ENCODE peak calls at places on chromosome 22, in four cellular contexts. O, H, Z and G are unnamed samples.

GRCh38 chr22:35380013-35380412 is 883 bp upstream of the HMOX1 start:
- DNase-seq in O (no peak), H (no peak), Z (no peak), G (no peak)

GRCh38 chr22:17774206-17774927 is at the start of gene BID:
- DNase-seq in O (no peak), Z (no peak), H (peak; percentile 71), G (peak; percentile 54)

GRCh38 chr22:36465232-36466021 is 16.0 kb downstream of the TXN2 start:
- DNase-seq in Z (no peak), O (peak; percentile 31), H (no peak), G (no peak)

GRCh38 chr22:47210112-47210657 is 447.7 kb downstream of the TBC1D22A start:
- DNase-seq in Z (no peak), O (no peak), H (no peak), G (no peak)

GRCh38 chr22:39431821-39432251 is 25.0 kb upstream of the MGAT3 start:
- DNase-seq in O (no peak), Z (no peak), H (no peak), G (no peak)

GRCh38 chr22:40235418-40235817 is 57.7 kb downstream of the TNRC6B start:
- DNase-seq in Z (no peak), O (no peak), H (no peak), G (no peak)

GRCh38 chr22:36362819-36363377 is 24.9 kb downstream of the MYH9 start:
- DNase-seq in O (no peak), H (no peak), Z (no peak), G (no peak)

GRCh38 chr22:31119026-31119717 is 3.6 kb upstream of the INPP5J start:
- DNase-seq in O (no peak), H (peak; percentile 32), Z (no peak), G (no peak)

GRCh38 chr22:40547729-40548143 is 88.8 kb downstream of the MRTFA start:
- DNase-seq in H (no peak), O (no peak), Z (no peak), G (no peak)

GRCh38 chr22:27668828-27669797 is 132.4 kb downstream of the MN1 start:
- DNase-seq in O (peak; percentile 91), Z (no peak), H (peak; percentile 88), G (no peak)

GRCh38 chr22:31947296-31947695 is 3.0 kb downstream of the YWHAH start:
- DNase-seq in H (peak; percentile 67), O (peak; percentile 48), Z (no peak), G (no peak)

GRCh38 chr22:39352301-39352867 is 2.6 kb downstream of the SYNGR1 start:
- DNase-seq in H (no peak), Z (no peak), O (no peak), G (no peak)

GRCh38 chr22:29157759-29158535 is 47.7 kb upstream of the EMID1 start:
- DNase-seq in H (peak; percentile 47), O (peak; percentile 24), Z (no peak), G (no peak)

GRCh38 chr22:31575190-31575589 is 78.9 kb downstream of the SFI1 start:
- DNase-seq in Z (no peak), H (no peak), O (no peak), G (no peak)

GRCh38 chr22:35622132-35622913 is 5.2 kb upstream of the MB start:
- DNase-seq in H (no peak), O (no peak), Z (no peak), G (no peak)

GRCh38 chr22:29096736-29097669 is 24.2 kb downstream of the KREMEN1 start:
- DNase-seq in H (peak; percentile 77), O (peak; percentile 99), Z (no peak), G (no peak)

GRCh38 chr22:28381427-28382167 is 298.0 kb downstream of the TTC28 start:
- DNase-seq in Z (no peak), H (no peak), O (no peak), G (no peak)

GRCh38 chr22:45818130-45819085 is 146.8 kb downstream of the ATXN10 start:
- DNase-seq in O (peak; percentile 16), Z (no peak), H (no peak), G (no peak)

GRCh38 chr22:35418088-35418487 is 18.1 kb downstream of the MCM5 start:
- DNase-seq in O (no peak), Z (no peak), H (no peak), G (no peak)

GRCh38 chr22:46081036-46081830 is 69.1 kb upstream of the PPARA start:
- DNase-seq in H (no peak), Z (no peak), O (no peak), G (no peak)

GRCh38 chr22:46090051-46090591 is 60.2 kb upstream of the PPARA start:
- DNase-seq in O (no peak), Z (no peak), H (no peak), G (no peak)

GRCh38 chr22:45717787-45718186 is 46.2 kb downstream of the ATXN10 start:
- DNase-seq in O (no peak), H (no peak), Z (no peak), G (no peak)

GRCh38 chr22:35835267-35835997 is 117.8 kb downstream of the APOL5 start:
- DNase-seq in Z (no peak), O (no peak), H (no peak), G (no peak)

GRCh38 chr22:40232624-40233023 is 54.9 kb downstream of the TNRC6B start:
- DNase-seq in H (no peak), Z (no peak), O (no peak), G (no peak)

GRCh38 chr22:40855960-40856512 is 403 bp downstream of the ST13 start:
- DNase-seq in Z (no peak), H (peak; percentile 37), O (no peak), G (peak; percentile 32)

GRCh38 chr22:45995405-45996101 is 18.6 kb upstream of the WNT7B start:
- DNase-seq in H (no peak), O (no peak), Z (no peak), G (no peak)

GRCh38 chr22:44580176-44580575 is 82.1 kb upstream of the RTL6 start:
- DNase-seq in Z (no peak), O (no peak), H (no peak), G (no peak)

GRCh38 chr22:27877501-27877900 is 41.6 kb downstream of the PITPNB start:
- DNase-seq in O (no peak), H (no peak), Z (peak; percentile 41), G (no peak)

GRCh38 chr22:40819741-40820140 is 595 bp upstream of the SLC25A17 start:
- DNase-seq in H (no peak), Z (no peak), O (no peak), G (no peak)

GRCh38 chr22:31583861-31584485 is 78.0 kb downstream of the PISD start:
- DNase-seq in O (no peak), H (no peak), Z (no peak), G (no peak)

GRCh38 chr22:45317551-45318167 is 7.9 kb downstream of the FAM118A start:
- DNase-seq in H (no peak), O (no peak), Z (no peak), G (peak; percentile 48)

GRCh38 chr22:27113211-27114030 is 456.0 kb downstream of the MIAT start:
- DNase-seq in O (peak; percentile 63), H (no peak), Z (no peak), G (no peak)

GRCh38 chr22:36470162-36470993 is 11.1 kb downstream of the TXN2 start:
- DNase-seq in H (peak; percentile 84), Z (no peak), O (peak; percentile 76), G (peak; percentile 92)

GRCh38 chr22:28435960-28436359 is 243.7 kb downstream of the TTC28 start:
- DNase-seq in O (no peak), Z (no peak), H (no peak), G (no peak)

GRCh38 chr22:30196867-30197336 is 49.7 kb downstream of the LIF start:
- DNase-seq in Z (no peak), H (no peak), O (no peak), G (no peak)

GRCh38 chr22:40524392-40525249 is 111.9 kb downstream of the MRTFA start:
- DNase-seq in Z (no peak), O (peak; percentile 19), H (no peak), G (no peak)

GRCh38 chr22:26398741-26399153 is 30.3 kb upstream of the ASPHD2 start:
- DNase-seq in Z (no peak), H (peak; percentile 69), O (no peak), G (peak; percentile 67)

GRCh38 chr22:45330548-45330947 is 20.8 kb downstream of the FAM118A start:
- DNase-seq in Z (no peak), H (no peak), O (no peak), G (no peak)

GRCh38 chr22:42343136-42343484 is 72.7 kb upstream of the TCF20 start:
- DNase-seq in O (no peak), H (no peak), Z (no peak), G (no peak)
- TF ChIP-seq FOXK2 in O (no peak), H (no peak), Z (no peak), G (no peak)

GRCh38 chr22:42966389-42966998 is 48.5 kb downstream of the PACSIN2 start:
- DNase-seq in O (no peak), H (no peak), Z (no peak), G (no peak)

GRCh38 chr22:42967005-42967404 is 47.9 kb downstream of the PACSIN2 start:
- DNase-seq in H (no peak), O (no peak), Z (no peak), G (no peak)

GRCh38 chr22:42970029-42970428 is 44.9 kb downstream of the PACSIN2 start:
- DNase-seq in O (no peak), H (no peak), Z (no peak), G (no peak)

GRCh38 chr22:42967933-42968332 is 47.0 kb downstream of the PACSIN2 start:
- DNase-seq in H (peak; percentile 62), Z (no peak), O (no peak), G (no peak)

GRCh38 chr22:42969348-42969975 is 45.5 kb downstream of the PACSIN2 start:
- DNase-seq in Z (no peak), O (no peak), H (no peak), G (no peak)
- TF ChIP-seq FOXK2 in Z (no peak), O (no peak), H (no peak), G (no peak)

GRCh38 chr22:48827904-48828555 is 999.6 kb downstream of the BRD1 start:
- DNase-seq in H (no peak), O (no peak), Z (no peak), G (no peak)
- TF ChIP-seq FOXK2 in H (no peak), O (no peak), Z (no peak), G (no peak)

GRCh38 chr22:43566561-43567332 is 154.9 kb downstream of the MPPED1 start:
- DNase-seq in Z (no peak), H (no peak), O (no peak), G (no peak)

GRCh38 chr22:43567691-43568308 is 156.0 kb downstream of the MPPED1 start:
- DNase-seq in Z (no peak), O (no peak), H (no peak), G (no peak)

GRCh38 chr22:43570531-43571144 is 158.8 kb downstream of the MPPED1 start:
- DNase-seq in H (no peak), Z (no peak), O (no peak), G (no peak)

GRCh38 chr22:43572710-43573109 is 160.9 kb downstream of the MPPED1 start:
- DNase-seq in Z (no peak), H (no peak), O (no peak), G (no peak)
- TF ChIP-seq FOXK2 in Z (no peak), H (no peak), O (no peak), G (no peak)

DNA sequence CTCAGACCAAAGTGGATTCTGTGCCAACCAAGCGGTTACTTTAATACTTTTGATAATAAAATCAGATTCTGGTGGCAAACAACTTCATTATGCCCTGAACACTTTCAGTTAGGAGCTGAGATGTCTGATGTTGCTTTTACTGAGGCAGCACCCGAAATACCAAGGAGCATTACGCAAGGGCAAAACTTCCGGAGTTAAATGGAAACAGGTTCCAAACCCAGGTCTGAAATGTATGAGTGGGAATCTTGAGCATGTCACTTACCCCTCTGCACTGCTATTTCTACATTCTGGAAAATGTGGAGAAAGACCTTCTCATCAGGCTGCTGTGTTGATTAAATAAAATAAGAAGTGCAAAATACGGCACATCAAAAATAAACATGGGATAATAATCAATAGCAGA is 315.1 kb downstream of the LARGE1 start:
- DNase-seq in H (no peak), O (no peak), Z (no peak), G (no peak)
- TF ChIP-seq FOXK2 in H (no peak), O (no peak), Z (no peak), G (no peak)